ENCODE peak calls at places on chromosomes 2 and 18, in seven cellular contexts. V, G, Q, N, M, C and A are unnamed samples.

GRCh38 chr2:61074100-61074499 is 8.4 kb downstream of the SANBR start:
- DNase-seq in N (no peak), M (no peak), G (no peak), Q (no peak), V (no peak), C (no peak), A (no peak)

GRCh38 chr2:136990316-136990715 is 225.0 kb downstream of the THSD7B start:
- DNase-seq in G (no peak), Q (no peak), C (no peak), V (no peak), N (no peak), M (no peak), A (no peak)

GRCh38 chr18:27983780-27984179 is 193.2 kb downstream of the CDH2 start:
- DNase-seq in V (no peak), G (no peak), C (no peak), Q (no peak), N (no peak), M (no peak), A (no peak)

GRCh38 chr2:229160180-229160579 is 110.9 kb downstream of the PID1 start:
- DNase-seq in N (no peak), Q (no peak), V (no peak), C (no peak), G (no peak), M (no peak), A (no peak)

GRCh38 chr18:63422862-63423304 is 607 bp upstream of the VPS4B start:
- DNase-seq in C (no peak), M (no peak), V (no peak), Q (no peak), G (no peak), N (no peak), A (no peak)

GRCh38 chr2:55415300-55415699 is 4.4 kb downstream of the CCDC88A start:
- DNase-seq in V (peak), G (no peak), N (no peak), C (no peak), Q (no peak), M (no peak), A (no peak)

GRCh38 chr18:31430554-31430953 is 17.0 kb upstream of the DSG3 start:
- DNase-seq in C (no peak), N (no peak), M (no peak), Q (no peak), V (no peak), G (no peak), A (no peak)

GRCh38 chr18:25724121-25724520 is 366.3 kb downstream of the SS18 start:
- DNase-seq in C (no peak), Q (no peak), V (no peak), G (peak), N (no peak), M (no peak), A (no peak)

GRCh38 chr2:12261993-12262680 is 454.6 kb upstream of the TRIB2 start:
- DNase-seq in Q (no peak), M (no peak), C (no peak), N (no peak), V (no peak), G (no peak), A (peak)

GRCh38 chr18:65365245-65365955 is 385.4 kb upstream of the CDH7 start:
- DNase-seq in V (no peak), C (no peak), Q (no peak), M (no peak), N (no peak), G (no peak), A (no peak)

GRCh38 chr2:212940816-212941215 is 210.6 kb downstream of the IKZF2 start:
- DNase-seq in Q (no peak), G (peak), V (no peak), M (no peak), N (peak), C (peak), A (no peak)

GRCh38 chr2:181185948-181186347 is 205.5 kb downstream of the UBE2E3 start:
- DNase-seq in C (no peak), M (no peak), V (no peak), N (no peak), Q (no peak), G (no peak), A (no peak)

GRCh38 chr2:36561223-36561944 is 36.6 kb downstream of the FEZ2 start:
- DNase-seq in N (peak), M (no peak), Q (no peak), G (peak), V (no peak), C (peak), A (no peak)

GRCh38 chr18:35618703-35619102 is 37.2 kb downstream of the GALNT1 start:
- DNase-seq in V (no peak), M (no peak), G (no peak), N (no peak), Q (no peak), C (no peak), A (no peak)

GRCh38 chr2:227884511-227884947 is 13.1 kb downstream of the DAW1 start:
- DNase-seq in N (no peak), M (no peak), Q (peak), C (peak), G (peak), V (no peak), A (peak)

GRCh38 chr2:159617651-159618050 is 1.3 kb upstream of the BAZ2B start:
- DNase-seq in M (no peak), N (no peak), V (no peak), G (no peak), Q (no peak), C (peak), A (no peak)

GRCh38 chr18:65746936-65747335 is 3.9 kb upstream of the CDH7 start:
- DNase-seq in Q (no peak), V (no peak), M (no peak), G (no peak), N (no peak), C (no peak), A (peak)

GRCh38 chr18:56196495-56197225 is 441.7 kb downstream of the TXNL1 start:
- DNase-seq in N (no peak), V (no peak), G (peak), Q (no peak), C (peak), M (no peak), A (no peak)

GRCh38 chr2:79715328-79715727 is 202.5 kb downstream of the CTNNA2 start:
- DNase-seq in G (no peak), V (no peak), M (no peak), N (no peak), C (no peak), Q (no peak), A (no peak)

GRCh38 chr2:231036578-231037106 is 681 bp upstream of the C2orf72 start:
- DNase-seq in N (no peak), G (no peak), M (no peak), Q (no peak), V (no peak), C (no peak), A (no peak)

GRCh38 chr2:73386894-73387636 is 1.4 kb downstream of the ALMS1 start:
- DNase-seq in Q (no peak), G (peak), C (no peak), N (no peak), M (no peak), V (no peak), A (no peak)

GRCh38 chr2:2567776-2568175 is 236.7 kb upstream of the MYT1L start:
- DNase-seq in C (no peak), M (no peak), N (no peak), Q (no peak), V (no peak), G (no peak), A (no peak)

GRCh38 chr18:75198046-75198445 is 10.9 kb downstream of the PTGR3 start:
- DNase-seq in C (peak), V (no peak), M (no peak), Q (no peak), G (no peak), N (no peak), A (no peak)